ENCODE peak calls at places on chromosome 17, in seven cellular contexts. U is WTC11, O is HEK293T, E is K562, I is HepG2, D is GM12878, X is HCT116. T is an unnamed sample.

GRCh38 chr17:27539794-27540193 is 83.5 kb downstream of the KSR1 start:
- DNase-seq in U (no peak), O (no peak), E (no peak), I (no peak), D (no peak), X (no peak), T (no peak)

GRCh38 chr17:67082110-67082509 is 37.8 kb downstream of the CACNG1 start:
- DNase-seq in U (no peak), O (no peak), E (no peak), I (no peak), D (peak; percentile 26), X (no peak), T (no peak)

GRCh38 chr17:40378966-40379365 is 14.4 kb upstream of the GJD3 start:
- DNase-seq in U (no peak), O (no peak), E (no peak), I (no peak), D (no peak), X (no peak), T (no peak)

GRCh38 chr17:68200689-68201424 is 47.0 kb upstream of the AMZ2 start:
- DNase-seq in U (peak; percentile 93), O (peak; percentile 77), E (peak; percentile 69), I (peak; percentile 75), D (no peak), X (peak; percentile 58), T (peak; percentile 79)

GRCh38 chr17:76626442-76626841 is 17.1 kb downstream of the ST6GALNAC1 start:
- DNase-seq in U (no peak), O (no peak), E (no peak), I (no peak), D (no peak), X (no peak), T (no peak)

GRCh38 chr17:58338454-58338841 is 9.9 kb upstream of the TSPOAP1 start:
- DNase-seq in U (no peak), O (no peak), E (no peak), I (no peak), D (no peak), X (no peak), T (no peak)

GRCh38 chr17:77096570-77097214 is 44.1 kb upstream of the SEC14L1 start:
- DNase-seq in U (no peak), O (peak; percentile 35), E (no peak), I (peak; percentile 41), D (no peak), X (peak; percentile 28), T (no peak)

GRCh38 chr17:82924812-82925211 is 85.0 kb upstream of the ZNF750 start:
- DNase-seq in U (no peak), O (no peak), E (no peak), I (peak; percentile 27), D (no peak), X (peak; percentile 10), T (no peak)

GRCh38 chr17:80475949-80476876 is at the start of gene NPTX1:
- DNase-seq in U (no peak), O (peak; percentile 65), E (no peak), I (no peak), D (no peak), X (no peak), T (peak; percentile 64)

GRCh38 chr17:17842111-17842876 is 5.5 kb upstream of the SREBF1 start:
- DNase-seq in U (no peak), O (no peak), E (no peak), I (no peak), D (no peak), X (no peak), T (no peak)

GRCh38 chr17:49438439-49438861 is 23.8 kb upstream of the PHB1 start:
- DNase-seq in U (no peak), O (no peak), E (no peak), I (peak; percentile 41), D (no peak), X (no peak), T (peak; percentile 61)

GRCh38 chr17:28240688-28241340 is 78.2 kb upstream of the TMEM97 start:
- DNase-seq in U (no peak), O (no peak), E (no peak), I (no peak), D (no peak), X (no peak), T (no peak)

GRCh38 chr17:67377727-67378443 is 804 bp downstream of the PITPNC1 start:
- DNase-seq in U (peak; percentile 54), O (peak; percentile 35), E (peak; percentile 60), I (no peak), D (no peak), X (no peak), T (no peak)

GRCh38 chr17:61007980-61008379 is 330.3 kb downstream of the BCAS3 start:
- DNase-seq in U (no peak), O (no peak), E (no peak), I (no peak), D (no peak), X (no peak), T (no peak)

GRCh38 chr17:50588391-50589111 is 28.0 kb downstream of the CACNA1G start:
- DNase-seq in U (no peak), O (no peak), E (no peak), I (no peak), D (no peak), X (no peak), T (no peak)

GRCh38 chr17:60874772-60875171 is 197.1 kb downstream of the BCAS3 start:
- DNase-seq in U (no peak), O (no peak), E (no peak), I (no peak), D (no peak), X (no peak), T (no peak)

GRCh38 chr17:69500911-69501429 is 86.5 kb downstream of the MAP2K6 start:
- DNase-seq in U (no peak), O (no peak), E (no peak), I (no peak), D (no peak), X (no peak), T (no peak)

GRCh38 chr17:57445051-57445450 is 188.7 kb downstream of the MSI2 start:
- DNase-seq in U (no peak), O (no peak), E (no peak), I (peak; percentile 88), D (no peak), X (no peak), T (no peak)

GRCh38 chr17:3835410-3836229 is 10.4 kb downstream of the NCBP3 start:
- DNase-seq in U (no peak), O (no peak), E (no peak), I (no peak), D (no peak), X (no peak), T (no peak)

GRCh38 chr17:39782481-39782880 is 44.7 kb downstream of the GRB7 start:
- DNase-seq in U (no peak), O (no peak), E (no peak), I (no peak), D (no peak), X (no peak), T (no peak)

GRCh38 chr17:50414808-50415207 is 11.2 kb upstream of the ACSF2 start:
- DNase-seq in U (no peak), O (no peak), E (no peak), I (no peak), D (no peak), X (no peak), T (no peak)

GRCh38 chr17:76166168-76166567 is 25.1 kb upstream of the FOXJ1 start:
- DNase-seq in U (no peak), O (no peak), E (no peak), I (no peak), D (no peak), X (no peak), T (no peak)

GRCh38 chr17:4533522-4534502 is 21.4 kb downstream of the MYBBP1A start:
- DNase-seq in U (no peak), O (no peak), E (no peak), I (peak; percentile 38), D (no peak), X (no peak), T (no peak)

GRCh38 chr17:73613947-73614655 is 30.1 kb downstream of the SDK2 start:
- DNase-seq in U (no peak), O (no peak), E (no peak), I (no peak), D (no peak), X (no peak), T (peak; percentile 64)

GRCh38 chr17:33403194-33403593 is 110.1 kb upstream of the ASIC2 start:
- DNase-seq in U (no peak), O (no peak), E (no peak), I (no peak), D (no peak), X (no peak), T (no peak)

GRCh38 chr17:6610011-6610410 is 30.5 kb downstream of the KIAA0753 start:
- DNase-seq in U (no peak), O (no peak), E (no peak), I (no peak), D (no peak), X (no peak), T (no peak)
- TF ChIP-seq SP1 in U (no peak), O (no peak), E (no peak), I (no peak), D (no peak), X (no peak), T (no peak)

DNA sequence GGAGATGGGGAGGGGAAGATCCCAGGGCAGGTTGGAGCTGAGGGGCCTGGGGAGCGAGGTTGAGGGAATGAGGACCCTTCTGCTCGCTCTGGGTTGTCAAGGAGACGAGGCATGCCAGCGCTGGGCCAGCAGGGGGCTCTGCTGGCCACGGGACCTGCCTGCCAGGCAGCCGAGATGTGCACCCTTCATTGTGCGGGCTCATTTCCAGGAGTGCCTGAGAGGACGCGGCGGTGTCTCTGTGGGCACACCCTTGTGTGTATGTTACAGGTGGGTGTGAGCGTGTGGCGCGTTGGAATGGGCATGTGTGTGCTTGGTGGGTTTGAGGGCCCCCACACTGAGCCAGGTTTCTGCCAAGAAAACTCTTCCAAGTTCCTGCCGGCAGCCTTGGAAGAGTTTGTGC is 15.9 kb downstream of the ARHGAP23 start:
- DNase-seq in U (peak; percentile 76), O (peak; percentile 77), E (peak; percentile 78), I (peak; percentile 57), D (no peak), X (no peak), T (no peak)
- TF ChIP-seq SP1 in U (no peak), O (no peak), E (no peak), I (peak; percentile 51), D (no peak), X (no peak), T (no peak)

DNA sequence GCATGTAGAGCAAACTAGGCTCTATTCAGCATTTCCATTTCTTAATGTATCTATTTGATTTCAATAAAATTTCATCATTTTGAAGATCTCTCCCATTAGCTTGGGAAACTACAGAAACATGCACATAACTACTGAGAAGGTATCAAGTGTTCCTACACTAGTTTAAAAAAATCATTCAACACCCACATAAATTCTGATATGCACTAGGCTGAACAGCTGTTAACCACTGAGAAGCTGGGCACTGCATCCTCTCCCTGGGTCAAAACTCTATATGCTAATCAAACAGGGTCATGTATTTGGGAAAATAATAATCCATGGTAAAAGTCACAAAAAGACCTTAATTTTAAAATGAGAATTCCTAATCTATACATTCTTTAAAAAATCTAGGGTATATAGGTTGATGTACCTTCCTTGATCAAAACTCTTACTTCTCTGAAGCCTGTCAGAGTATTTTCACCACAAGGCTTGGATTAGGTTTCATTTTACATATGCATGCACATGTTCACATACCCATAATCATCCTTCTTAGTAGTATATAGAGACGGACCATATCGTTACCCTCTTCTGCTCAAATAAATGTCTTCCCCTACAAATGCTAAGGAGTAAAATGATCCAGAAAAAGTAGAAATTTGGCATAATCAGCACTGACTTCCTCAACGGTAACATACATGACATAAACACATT is 57.2 kb downstream of the KANSL1 start:
- DNase-seq in U (no peak), O (no peak), E (no peak), I (no peak), D (no peak), X (no peak), T (no peak)
- TF ChIP-seq SP1 in U (no peak), O (no peak), E (no peak), I (no peak), D (no peak), X (no peak), T (no peak)

GRCh38 chr17:43360739-43361498 is 37.9 kb upstream of the ARL4D start:
- DNase-seq in U (peak; percentile 68), O (no peak), E (no peak), I (peak; percentile 99), D (peak; percentile 100), X (no peak), T (peak; percentile 98)
- TF ChIP-seq SP1 in U (no peak), O (no peak), E (no peak), I (peak; percentile 75), D (peak; percentile 88), X (no peak), T (peak; percentile 97)

T was measured in H1.